ENCODE peak calls at places on chromosomes 5 and 9, in five cellular contexts. One of them, this sample, is unnamed.

GRCh38 chr5:60960591-60960990 is 15.6 kb downstream of the NDUFAF2 start:
- DNase-seq in AG09319: no peak
- DNase-seq in uterus: no peak
- DNase-seq in neural progenitor cell: peak
- DNase-seq in thyroid gland: no peak
- DNase-seq in this sample: peak

GRCh38 chr9:18905033-18905882 is 127.8 kb downstream of the SAXO1 start:
- DNase-seq in AG09319: no peak
- DNase-seq in uterus: no peak
- DNase-seq in thyroid gland: no peak
- DNase-seq in neural progenitor cell: no peak
- DNase-seq in this sample: peak

GRCh38 chr9:130770679-130771442 is 64.2 kb upstream of the ABL1 start:
- DNase-seq in uterus: no peak
- DNase-seq in AG09319: peak
- DNase-seq in thyroid gland: no peak
- DNase-seq in neural progenitor cell: peak
- DNase-seq in this sample: peak

GRCh38 chr9:137029058-137029922 is 1.3 kb upstream of the ABCA2 start:
- DNase-seq in uterus: peak
- DNase-seq in neural progenitor cell: peak
- DNase-seq in thyroid gland: peak
- DNase-seq in AG09319: no peak
- DNase-seq in this sample: peak

GRCh38 chr5:168076561-168076991 is 214.9 kb upstream of the WWC1 start:
- DNase-seq in neural progenitor cell: peak
- DNase-seq in thyroid gland: peak
- DNase-seq in uterus: no peak
- DNase-seq in AG09319: peak
- DNase-seq in this sample: peak

GRCh38 chr9:95852059-95853032 is 23.1 kb upstream of the ERCC6L2 start:
- DNase-seq in neural progenitor cell: no peak
- DNase-seq in AG09319: no peak
- DNase-seq in thyroid gland: no peak
- DNase-seq in uterus: no peak
- DNase-seq in this sample: peak

GRCh38 chr5:153562189-153562588 is 71.7 kb downstream of the GRIA1 start:
- DNase-seq in AG09319: no peak
- DNase-seq in uterus: no peak
- DNase-seq in neural progenitor cell: no peak
- DNase-seq in thyroid gland: no peak
- DNase-seq in this sample: peak

GRCh38 chr5:156174225-156174624 is 152.7 kb upstream of the SGCD start:
- DNase-seq in AG09319: no peak
- DNase-seq in uterus: no peak
- DNase-seq in thyroid gland: no peak
- DNase-seq in neural progenitor cell: no peak
- DNase-seq in this sample: no peak

GRCh38 chr5:42026446-42026845 is 101.4 kb downstream of the FBXO4 start:
- DNase-seq in uterus: no peak
- DNase-seq in neural progenitor cell: no peak
- DNase-seq in AG09319: no peak
- DNase-seq in thyroid gland: no peak
- DNase-seq in this sample: no peak

GRCh38 chr5:110900829-110901228 is 162.0 kb downstream of the SLC25A46 start:
- DNase-seq in uterus: no peak
- DNase-seq in thyroid gland: no peak
- DNase-seq in neural progenitor cell: no peak
- DNase-seq in AG09319: peak
- DNase-seq in this sample: peak

GRCh38 chr5:72252574-72253155 is 67.4 kb downstream of the MRPS27 start:
- DNase-seq in neural progenitor cell: no peak
- DNase-seq in uterus: no peak
- DNase-seq in AG09319: no peak
- DNase-seq in thyroid gland: no peak
- DNase-seq in this sample: peak

GRCh38 chr9:33249983-33250382 is 10.0 kb downstream of the SPINK4 start:
- DNase-seq in thyroid gland: no peak
- DNase-seq in uterus: no peak
- DNase-seq in AG09319: no peak
- DNase-seq in neural progenitor cell: no peak
- DNase-seq in this sample: no peak

GRCh38 chr5:58056546-58056945 is 403.3 kb downstream of the PLK2 start:
- DNase-seq in AG09319: no peak
- DNase-seq in neural progenitor cell: no peak
- DNase-seq in thyroid gland: no peak
- DNase-seq in uterus: no peak
- DNase-seq in this sample: peak

GRCh38 chr5:132445930-132446329 is 44.6 kb downstream of the IRF1 start:
- DNase-seq in uterus: peak
- DNase-seq in AG09319: no peak
- DNase-seq in neural progenitor cell: no peak
- DNase-seq in thyroid gland: no peak
- DNase-seq in this sample: no peak

GRCh38 chr9:128733256-128733655 is 9.3 kb upstream of the ZDHHC12 start:
- DNase-seq in thyroid gland: peak
- DNase-seq in AG09319: peak
- DNase-seq in uterus: peak
- DNase-seq in neural progenitor cell: peak
- DNase-seq in this sample: peak

GRCh38 chr9:70406446-70406862 is 8.0 kb downstream of the KLF9 start:
- DNase-seq in uterus: peak
- DNase-seq in AG09319: no peak
- DNase-seq in thyroid gland: no peak
- DNase-seq in neural progenitor cell: peak
- DNase-seq in this sample: peak

GRCh38 chr5:10528056-10528816 is 35.6 kb upstream of the ANKRD33B start:
- DNase-seq in uterus: no peak
- DNase-seq in thyroid gland: no peak
- DNase-seq in AG09319: peak
- DNase-seq in neural progenitor cell: no peak
- DNase-seq in this sample: peak

GRCh38 chr9:38003230-38003629 is 65.8 kb downstream of the SHB start:
- DNase-seq in neural progenitor cell: no peak
- DNase-seq in thyroid gland: no peak
- DNase-seq in uterus: no peak
- DNase-seq in AG09319: no peak
- DNase-seq in this sample: no peak

GRCh38 chr9:85717220-85717619 is 24.5 kb downstream of the AGTPBP1 start:
- DNase-seq in AG09319: no peak
- DNase-seq in neural progenitor cell: no peak
- DNase-seq in uterus: no peak
- DNase-seq in thyroid gland: no peak
- DNase-seq in this sample: no peak

GRCh38 chr9:89435315-89435823 is 62.5 kb downstream of the SEMA4D start:
- DNase-seq in AG09319: no peak
- DNase-seq in thyroid gland: peak
- DNase-seq in uterus: no peak
- DNase-seq in neural progenitor cell: peak
- DNase-seq in this sample: no peak

GRCh38 chr5:180540050-180540694 is 46.0 kb downstream of the CNOT6 start:
- DNase-seq in uterus: no peak
- DNase-seq in thyroid gland: no peak
- DNase-seq in neural progenitor cell: no peak
- DNase-seq in AG09319: no peak
- DNase-seq in this sample: no peak

GRCh38 chr9:30967484-30967883 is 1417.0 kb upstream of the ACO1 start:
- DNase-seq in neural progenitor cell: no peak
- DNase-seq in uterus: no peak
- DNase-seq in AG09319: no peak
- DNase-seq in thyroid gland: no peak
- DNase-seq in this sample: no peak
- TF ChIP-seq CTCF in neural progenitor cell: peak
- TF ChIP-seq CTCF in uterus: no peak
- TF ChIP-seq CTCF in AG09319: no peak
- TF ChIP-seq CTCF in thyroid gland: no peak
- TF ChIP-seq CTCF in this sample: no peak

GRCh38 chr5:141223112-141223783 is at the start of gene PCDHB14:
- DNase-seq in AG09319: no peak
- DNase-seq in neural progenitor cell: peak
- DNase-seq in uterus: no peak
- DNase-seq in thyroid gland: no peak
- DNase-seq in this sample: peak
- TF ChIP-seq CTCF in AG09319: no peak
- TF ChIP-seq CTCF in neural progenitor cell: peak
- TF ChIP-seq CTCF in uterus: no peak
- TF ChIP-seq CTCF in thyroid gland: no peak
- TF ChIP-seq CTCF in this sample: no peak

GRCh38 chr5:133469252-133469651 is 143.1 kb downstream of the FSTL4 start:
- DNase-seq in thyroid gland: no peak
- DNase-seq in AG09319: no peak
- DNase-seq in uterus: no peak
- DNase-seq in neural progenitor cell: no peak
- DNase-seq in this sample: no peak
- TF ChIP-seq CTCF in thyroid gland: no peak
- TF ChIP-seq CTCF in AG09319: no peak
- TF ChIP-seq CTCF in uterus: no peak
- TF ChIP-seq CTCF in neural progenitor cell: no peak
- TF ChIP-seq CTCF in this sample: no peak

GRCh38 chr9:117555964-117556629 is 141.2 kb upstream of the ASTN2 start:
- DNase-seq in uterus: no peak
- DNase-seq in neural progenitor cell: peak
- DNase-seq in thyroid gland: peak
- DNase-seq in AG09319: no peak
- DNase-seq in this sample: peak
- TF ChIP-seq CTCF in uterus: no peak
- TF ChIP-seq CTCF in neural progenitor cell: peak
- TF ChIP-seq CTCF in thyroid gland: peak
- TF ChIP-seq CTCF in AG09319: peak
- TF ChIP-seq CTCF in this sample: peak

GRCh38 chr5:134555223-134555790 is 29.8 kb downstream of the JADE2 start:
- DNase-seq in uterus: no peak
- DNase-seq in thyroid gland: no peak
- DNase-seq in AG09319: no peak
- DNase-seq in neural progenitor cell: no peak
- DNase-seq in this sample: no peak

GRCh38 chr5:134556994-134557393 is 31.5 kb downstream of the JADE2 start:
- DNase-seq in uterus: no peak
- DNase-seq in AG09319: no peak
- DNase-seq in neural progenitor cell: no peak
- DNase-seq in thyroid gland: no peak
- DNase-seq in this sample: no peak

GRCh38 chr5:134553816-134554215 is 28.3 kb downstream of the JADE2 start:
- DNase-seq in uterus: no peak
- DNase-seq in neural progenitor cell: no peak
- DNase-seq in thyroid gland: no peak
- DNase-seq in AG09319: no peak
- DNase-seq in this sample: no peak

GRCh38 chr5:134554319-134555222 is 29.1 kb downstream of the JADE2 start:
- DNase-seq in uterus: peak
- DNase-seq in thyroid gland: peak
- DNase-seq in AG09319: peak
- DNase-seq in neural progenitor cell: no peak
- DNase-seq in this sample: peak

GRCh38 chr5:134555889-134556311 is 30.4 kb downstream of the JADE2 start:
- DNase-seq in thyroid gland: no peak
- DNase-seq in uterus: peak
- DNase-seq in neural progenitor cell: peak
- DNase-seq in AG09319: no peak
- DNase-seq in this sample: peak
- TF ChIP-seq CTCF in thyroid gland: no peak
- TF ChIP-seq CTCF in uterus: no peak
- TF ChIP-seq CTCF in neural progenitor cell: no peak
- TF ChIP-seq CTCF in AG09319: no peak
- TF ChIP-seq CTCF in this sample: no peak

GRCh38 chr9:100445161-100445902 is 18.4 kb downstream of the MSANTD3 start:
- DNase-seq in uterus: no peak
- DNase-seq in AG09319: no peak
- DNase-seq in neural progenitor cell: no peak
- DNase-seq in thyroid gland: no peak
- DNase-seq in this sample: no peak
- TF ChIP-seq CTCF in uterus: no peak
- TF ChIP-seq CTCF in AG09319: no peak
- TF ChIP-seq CTCF in neural progenitor cell: no peak
- TF ChIP-seq CTCF in thyroid gland: no peak
- TF ChIP-seq CTCF in this sample: no peak

DNA sequence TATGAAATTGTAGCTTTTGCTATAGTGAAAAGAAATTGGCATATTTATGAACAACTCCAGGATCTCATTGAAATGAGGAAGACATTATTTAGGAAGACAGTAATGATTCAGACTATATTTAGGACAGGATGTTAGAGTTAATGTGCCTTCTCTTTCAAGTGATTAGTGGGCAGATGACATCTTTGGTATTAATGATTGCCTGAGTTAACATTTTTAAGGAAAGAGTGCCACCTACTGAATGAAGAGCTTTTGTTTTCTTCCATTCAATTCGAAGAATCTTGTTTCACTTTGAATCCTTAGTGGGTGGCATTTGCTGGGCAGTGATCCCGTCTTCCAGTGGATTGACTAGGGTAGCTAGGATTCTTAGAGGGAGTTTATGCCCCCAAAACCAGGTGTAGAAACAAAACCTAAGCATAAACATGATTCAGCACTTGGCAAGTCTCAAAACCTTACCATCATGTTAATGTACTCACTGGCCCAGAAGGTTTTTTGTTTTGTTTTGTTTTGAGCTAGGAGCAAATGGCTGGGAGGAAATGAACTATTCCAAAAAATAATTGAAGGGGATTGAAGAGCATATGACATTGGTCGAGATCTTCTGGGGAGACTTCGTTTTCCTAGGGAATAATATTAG is 23.2 kb downstream of the MAP3K1 start:
- DNase-seq in AG09319: peak
- DNase-seq in neural progenitor cell: peak
- DNase-seq in uterus: no peak
- DNase-seq in thyroid gland: peak
- DNase-seq in this sample: peak
- TF ChIP-seq CTCF in AG09319: peak
- TF ChIP-seq CTCF in neural progenitor cell: peak
- TF ChIP-seq CTCF in uterus: peak
- TF ChIP-seq CTCF in thyroid gland: peak
- TF ChIP-seq CTCF in this sample: peak